ENCODE peak calls at places on chromosomes 2 and 18, in six cellular contexts. J is progenitor cell of endocrine pancreas; H is NCI-H460; I is cardiac muscle cell; O is CD4-positive, alpha-beta T cell; Z is GM10248. L is an unnamed sample.

GRCh38 chr2:55175254-55176093 is 56.6 kb downstream of the CLHC1 start:
- DNase-seq in O (no peak), I (peak), Z (peak), J (no peak), H (peak), L (no peak)

GRCh38 chr2:46273225-46273863 is 23.9 kb upstream of the EPAS1 start:
- DNase-seq in Z (no peak), O (no peak), I (no peak), J (no peak), H (no peak), L (no peak)

GRCh38 chr18:79870369-79871025 is 72.8 kb downstream of the KCNG2 start:
- DNase-seq in H (no peak), O (no peak), I (no peak), Z (no peak), J (no peak), L (no peak)

GRCh38 chr2:71791501-71792135 is 338.3 kb downstream of the DYSF start:
- DNase-seq in J (no peak), O (no peak), I (no peak), Z (no peak), H (no peak), L (no peak)

GRCh38 chr2:239186958-239187357 is 213.9 kb downstream of the HDAC4 start:
- DNase-seq in J (no peak), H (no peak), Z (no peak), O (no peak), I (no peak), L (no peak)

GRCh38 chr2:27071990-27072830 is 756 bp upstream of the OST4 start:
- DNase-seq in I (peak), J (no peak), Z (peak), O (no peak), H (no peak), L (no peak)

GRCh38 chr18:46706968-46707367 is 49.9 kb downstream of the ST8SIA5 start:
- DNase-seq in Z (no peak), H (no peak), I (no peak), J (no peak), O (no peak), L (no peak)

GRCh38 chr2:110105183-110105582 is 10.4 kb downstream of the MALL start:
- DNase-seq in O (no peak), H (no peak), J (no peak), I (no peak), Z (no peak), L (no peak)

GRCh38 chr18:21164746-21165145 is 53.1 kb upstream of the ROCK1 start:
- DNase-seq in O (no peak), Z (no peak), I (no peak), J (no peak), H (no peak), L (no peak)

GRCh38 chr2:150007815-150008430 is 420.3 kb upstream of the MMADHC start:
- DNase-seq in H (no peak), J (no peak), O (no peak), Z (no peak), I (no peak), L (no peak)

GRCh38 chr2:37168217-37168981 is 11.6 kb upstream of the EIF2AK2 start:
- DNase-seq in H (peak), O (no peak), Z (peak), I (peak), J (no peak), L (no peak)

GRCh38 chr2:9991221-9991620 is 39.7 kb downstream of the GRHL1 start:
- DNase-seq in I (no peak), O (no peak), Z (no peak), H (no peak), J (no peak), L (no peak)

GRCh38 chr2:10132043-10132575 is 9.6 kb downstream of the RRM2 start:
- DNase-seq in H (no peak), J (no peak), Z (no peak), O (no peak), I (no peak), L (no peak)

GRCh38 chr2:227164745-227165350 is 424 bp downstream of the COL4A3 start:
- DNase-seq in I (no peak), O (no peak), Z (peak), H (no peak), J (no peak), L (no peak)

GRCh38 chr2:195830968-195831810 is 174.2 kb downstream of the SLC39A10 start:
- DNase-seq in O (no peak), I (peak), Z (no peak), H (no peak), J (no peak), L (no peak)